ENCODE peak calls at places on chromosomes 6 and 20, in four cellular contexts. One of them, this sample, is unnamed.

GRCh38 chr20:50292324-50293243 is 102.0 kb downstream of the CEBPB start:
- DNase-seq in heart right ventricle: peak
- DNase-seq in PC-3: peak
- DNase-seq in H9: peak
- DNase-seq in this sample: peak

GRCh38 chr6:24856954-24857670 is 58.4 kb upstream of the ARMH2 start:
- DNase-seq in heart right ventricle: no peak
- DNase-seq in PC-3: no peak
- DNase-seq in H9: no peak
- DNase-seq in this sample: no peak

GRCh38 chr6:75932067-75932466 is 140.4 kb downstream of the IMPG1 start:
- DNase-seq in H9: peak
- DNase-seq in PC-3: peak
- DNase-seq in heart right ventricle: no peak
- DNase-seq in this sample: peak

GRCh38 chr6:83065511-83066192 is at the start of gene UBE3D:
- DNase-seq in heart right ventricle: peak
- DNase-seq in PC-3: peak
- DNase-seq in H9: peak
- DNase-seq in this sample: peak

GRCh38 chr6:96991618-96992355 is 67.3 kb downstream of the KLHL32 start:
- DNase-seq in PC-3: no peak
- DNase-seq in H9: no peak
- DNase-seq in heart right ventricle: no peak
- DNase-seq in this sample: no peak

GRCh38 chr6:10759884-10760329 is 12.3 kb downstream of the TMEM14B start:
- DNase-seq in H9: no peak
- DNase-seq in heart right ventricle: no peak
- DNase-seq in PC-3: peak
- DNase-seq in this sample: no peak

GRCh38 chr6:89921691-89922090 is 27.4 kb downstream of the GJA10 start:
- DNase-seq in PC-3: peak
- DNase-seq in H9: no peak
- DNase-seq in heart right ventricle: no peak
- DNase-seq in this sample: no peak

GRCh38 chr20:31712112-31712553 is 10.5 kb downstream of the BCL2L1 start:
- DNase-seq in H9: no peak
- DNase-seq in heart right ventricle: no peak
- DNase-seq in PC-3: peak
- DNase-seq in this sample: no peak

GRCh38 chr6:41443616-41444525 is 102.3 kb upstream of the FOXP4 start:
- DNase-seq in H9: no peak
- DNase-seq in PC-3: no peak
- DNase-seq in heart right ventricle: peak
- DNase-seq in this sample: peak

GRCh38 chr6:41917528-41917927 is 3.4 kb downstream of the MED20 start:
- DNase-seq in H9: no peak
- DNase-seq in PC-3: peak
- DNase-seq in heart right ventricle: no peak
- DNase-seq in this sample: peak

GRCh38 chr6:141539617-141540016 is 593.1 kb upstream of the GJE1 start:
- DNase-seq in heart right ventricle: no peak
- DNase-seq in PC-3: no peak
- DNase-seq in H9: no peak
- DNase-seq in this sample: no peak

GRCh38 chr6:115271434-115271833 is 789.3 kb downstream of the FRK start:
- DNase-seq in PC-3: no peak
- DNase-seq in heart right ventricle: no peak
- DNase-seq in H9: peak
- DNase-seq in this sample: peak

DNA sequence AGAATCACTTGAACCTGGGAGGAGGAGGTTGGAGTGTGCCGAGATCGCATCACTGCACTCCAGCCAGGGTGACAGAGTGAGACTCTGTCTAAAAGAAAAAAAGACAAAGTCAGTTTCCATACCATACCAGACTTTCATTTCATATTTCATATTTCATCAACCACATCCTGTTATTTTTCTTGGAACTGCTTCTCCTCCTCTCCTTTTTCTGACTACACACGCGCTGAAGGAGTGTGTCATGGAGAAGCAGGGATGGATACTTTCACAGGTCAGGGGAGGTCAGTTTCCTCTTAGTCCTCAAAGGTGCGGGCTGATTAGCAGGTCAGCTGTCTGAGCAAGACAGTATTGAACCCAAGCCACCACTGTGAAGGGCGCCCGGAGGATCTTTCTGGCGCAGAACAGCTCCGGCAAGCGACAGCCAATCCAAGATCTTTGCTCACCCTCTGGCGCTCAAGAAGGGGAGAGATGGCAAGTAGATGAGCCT is 19.0 kb upstream of the SYNJ2 start:
- DNase-seq in H9: no peak
- DNase-seq in PC-3: no peak
- DNase-seq in heart right ventricle: no peak
- DNase-seq in this sample: no peak
- H3K27ac ChIP-seq in H9: no peak
- H3K27ac ChIP-seq in PC-3: no peak
- H3K27ac ChIP-seq in heart right ventricle: no peak
- H3K27ac ChIP-seq in this sample: no peak

GRCh38 chr6:100663219-100663863 is 198.6 kb upstream of the SIM1 start:
- DNase-seq in heart right ventricle: no peak
- DNase-seq in H9: no peak
- DNase-seq in PC-3: peak
- DNase-seq in this sample: peak

GRCh38 chr6:100657678-100658330 is 193.1 kb upstream of the SIM1 start:
- DNase-seq in heart right ventricle: no peak
- DNase-seq in H9: no peak
- DNase-seq in PC-3: peak
- DNase-seq in this sample: no peak

GRCh38 chr6:100664274-100665040 is 199.7 kb upstream of the SIM1 start:
- DNase-seq in heart right ventricle: no peak
- DNase-seq in PC-3: peak
- DNase-seq in H9: no peak
- DNase-seq in this sample: peak

DNA sequence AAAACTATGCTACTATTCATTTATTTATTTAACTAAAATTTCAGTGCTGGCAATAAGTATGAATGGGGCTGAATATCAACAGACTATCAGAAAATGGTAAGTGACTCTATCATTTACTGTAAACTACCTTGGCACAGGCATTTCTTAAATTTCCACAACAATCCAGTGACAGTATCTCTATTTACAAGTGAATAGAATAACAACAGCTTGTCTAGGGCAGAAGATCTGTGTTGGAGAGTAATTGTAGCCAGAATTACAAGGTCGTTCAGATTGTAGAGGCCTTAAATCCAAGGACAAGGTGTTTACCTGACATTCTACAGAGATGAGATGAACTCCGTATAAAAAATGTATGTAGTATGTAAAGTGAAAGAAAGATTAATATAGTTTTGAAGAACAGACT is 193.8 kb upstream of the SIM1 start:
- DNase-seq in PC-3: no peak
- DNase-seq in heart right ventricle: no peak
- DNase-seq in H9: no peak
- DNase-seq in this sample: no peak
- H3K27ac ChIP-seq in PC-3: no peak
- H3K27ac ChIP-seq in heart right ventricle: no peak
- H3K27ac ChIP-seq in H9: no peak
- H3K27ac ChIP-seq in this sample: no peak

GRCh38 chr20:17014967-17015366 is 211.9 kb upstream of the PCSK2 start:
- DNase-seq in heart right ventricle: no peak
- DNase-seq in H9: no peak
- DNase-seq in PC-3: no peak
- DNase-seq in this sample: no peak

GRCh38 chr20:17014217-17014616 is 212.6 kb upstream of the PCSK2 start:
- DNase-seq in heart right ventricle: no peak
- DNase-seq in H9: no peak
- DNase-seq in PC-3: no peak
- DNase-seq in this sample: no peak

DNA sequence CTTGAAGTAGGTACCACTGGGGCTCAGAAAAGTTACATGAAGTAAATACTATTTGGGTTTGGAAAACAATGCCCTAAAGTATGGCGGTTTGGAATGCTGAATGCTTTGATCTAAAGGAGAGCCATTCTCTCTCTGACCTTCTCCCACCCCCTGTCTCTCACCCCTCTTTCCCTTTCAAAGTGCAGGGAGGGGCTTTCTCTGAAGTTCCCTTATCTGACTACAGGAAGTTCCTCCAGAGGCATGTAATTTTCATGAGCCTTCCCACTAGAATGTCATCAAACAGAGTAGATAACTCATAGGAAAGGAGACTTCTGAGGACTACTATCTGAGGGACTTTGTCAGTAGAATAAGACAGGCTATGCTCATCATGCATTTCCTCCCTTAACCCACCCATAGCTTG is 216.7 kb upstream of the PCSK2 start:
- DNase-seq in heart right ventricle: no peak
- DNase-seq in H9: no peak
- DNase-seq in PC-3: no peak
- DNase-seq in this sample: peak
- H3K27ac ChIP-seq in heart right ventricle: no peak
- H3K27ac ChIP-seq in H9: no peak
- H3K27ac ChIP-seq in PC-3: no peak
- H3K27ac ChIP-seq in this sample: peak

GRCh38 chr6:16681260-16681873 is 79.9 kb downstream of the ATXN1 start:
- DNase-seq in heart right ventricle: no peak
- DNase-seq in PC-3: peak
- DNase-seq in H9: no peak
- DNase-seq in this sample: no peak
- H3K27ac ChIP-seq in heart right ventricle: no peak
- H3K27ac ChIP-seq in PC-3: peak
- H3K27ac ChIP-seq in H9: no peak
- H3K27ac ChIP-seq in this sample: no peak

GRCh38 chr20:44495802-44496481 is 20.3 kb downstream of the TTPAL start:
- DNase-seq in PC-3: peak
- DNase-seq in heart right ventricle: no peak
- DNase-seq in H9: no peak
- DNase-seq in this sample: no peak
- H3K27ac ChIP-seq in PC-3: peak
- H3K27ac ChIP-seq in heart right ventricle: no peak
- H3K27ac ChIP-seq in H9: no peak
- H3K27ac ChIP-seq in this sample: no peak

GRCh38 chr20:56627122-56628014 is 1.7 kb upstream of the TFAP2C start:
- DNase-seq in PC-3: no peak
- DNase-seq in heart right ventricle: no peak
- DNase-seq in H9: peak
- DNase-seq in this sample: peak

GRCh38 chr20:56628015-56628872 is 862 bp upstream of the TFAP2C start:
- DNase-seq in H9: peak
- DNase-seq in PC-3: peak
- DNase-seq in heart right ventricle: peak
- DNase-seq in this sample: peak

GRCh38 chr20:56629464-56630085 is 469 bp downstream of the TFAP2C start:
- DNase-seq in heart right ventricle: no peak
- DNase-seq in H9: no peak
- DNase-seq in PC-3: peak
- DNase-seq in this sample: no peak

GRCh38 chr20:56630086-56630493 is 984 bp downstream of the TFAP2C start:
- DNase-seq in PC-3: peak
- DNase-seq in heart right ventricle: peak
- DNase-seq in H9: peak
- DNase-seq in this sample: peak

GRCh38 chr20:56628873-56629463 is at the start of gene TFAP2C:
- DNase-seq in heart right ventricle: peak
- DNase-seq in H9: peak
- DNase-seq in PC-3: peak
- DNase-seq in this sample: peak
- H3K27ac ChIP-seq in heart right ventricle: no peak
- H3K27ac ChIP-seq in H9: no peak
- H3K27ac ChIP-seq in PC-3: peak
- H3K27ac ChIP-seq in this sample: peak

GRCh38 chr6:157468574-157468973 is 87.6 kb downstream of the ZDHHC14 start:
- DNase-seq in PC-3: no peak
- DNase-seq in H9: no peak
- DNase-seq in heart right ventricle: no peak
- DNase-seq in this sample: no peak
- H3K27ac ChIP-seq in PC-3: no peak
- H3K27ac ChIP-seq in H9: no peak
- H3K27ac ChIP-seq in heart right ventricle: no peak
- H3K27ac ChIP-seq in this sample: no peak

DNA sequence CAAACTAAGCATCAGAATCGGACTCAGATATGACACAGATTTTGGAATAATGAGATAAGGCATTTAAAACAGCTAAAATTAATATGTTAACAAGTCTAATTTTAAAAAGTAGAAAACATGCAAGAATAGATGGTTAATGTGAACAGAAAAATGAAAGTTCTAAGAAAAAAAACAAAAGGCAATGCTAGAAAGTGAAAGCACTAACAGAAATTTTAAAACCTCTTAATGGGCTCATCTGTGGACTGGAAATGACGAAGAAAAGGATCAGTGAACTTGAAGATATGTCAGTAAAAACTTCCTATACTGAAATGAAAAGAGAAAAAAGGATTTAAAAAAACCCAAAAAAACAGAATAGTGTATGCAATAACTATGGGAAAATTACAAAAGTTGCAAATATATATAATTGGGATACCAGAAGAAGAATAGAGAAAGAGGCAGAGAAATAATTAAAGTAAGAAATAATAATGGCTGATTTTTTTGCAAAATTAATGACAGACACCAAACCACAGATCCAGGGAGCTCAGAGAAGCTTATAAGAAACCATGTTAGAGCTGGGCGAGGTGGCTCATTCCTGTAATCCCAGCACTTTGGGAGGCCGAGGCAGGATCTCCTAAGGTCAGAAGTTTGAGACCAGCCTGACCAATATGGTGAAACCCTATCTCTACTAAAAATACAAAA is 61.7 kb upstream of the KIF13A start:
- DNase-seq in heart right ventricle: no peak
- DNase-seq in H9: no peak
- DNase-seq in PC-3: no peak
- DNase-seq in this sample: no peak
- H3K27ac ChIP-seq in heart right ventricle: no peak
- H3K27ac ChIP-seq in H9: no peak
- H3K27ac ChIP-seq in PC-3: no peak
- H3K27ac ChIP-seq in this sample: no peak